ENCODE peak calls at places on chromosomes 6 and 20, in nine cellular contexts. G, J, L, C, F, I, K, D and B are unnamed samples.

GRCh38 chr20:62805711-62806382 is 1.2 kb downstream of the OGFR start:
- DNase-seq in K (no peak), L (no peak), J (peak; percentile 41), I (no peak), G (peak; percentile 41), F (no peak), D (no peak), C (no peak), B (peak; percentile 42)

GRCh38 chr6:47908271-47908670 is 126.4 kb downstream of the OPN5 start:
- DNase-seq in C (no peak), K (no peak), L (no peak), D (no peak), J (no peak), F (no peak), I (no peak), G (no peak), B (no peak)

GRCh38 chr20:63696628-63697356 is at the start of gene TNFRSF6B:
- DNase-seq in D (no peak), I (no peak), C (no peak), J (no peak), L (no peak), K (no peak), G (no peak), F (no peak), B (no peak)

GRCh38 chr6:48098923-48099322 is 12.1 kb downstream of the PTCHD4 start:
- DNase-seq in K (peak; percentile 50), J (no peak), G (no peak), C (no peak), D (no peak), I (peak; percentile 9), F (no peak), L (peak; percentile 36), B (no peak)

GRCh38 chr20:44187054-44187762 is at the start of gene JPH2:
- DNase-seq in I (peak; percentile 86), C (no peak), K (peak; percentile 81), D (no peak), J (peak; percentile 98), G (peak; percentile 62), F (peak; percentile 74), L (peak; percentile 54), B (peak; percentile 63)

GRCh38 chr6:141594874-141595273 is 537.9 kb upstream of the GJE1 start:
- DNase-seq in F (no peak), D (no peak), C (no peak), L (no peak), G (peak; percentile 7), J (peak; percentile 25), K (no peak), I (no peak), B (no peak)

GRCh38 chr6:39058471-39059147 is 10.0 kb downstream of the GLP1R start:
- DNase-seq in L (no peak), I (no peak), J (no peak), D (no peak), G (no peak), K (no peak), C (no peak), F (no peak), B (no peak)

GRCh38 chr6:104686550-104687155 is 173.1 kb downstream of the HACE1 start:
- DNase-seq in K (no peak), C (no peak), G (no peak), F (no peak), J (no peak), L (no peak), D (no peak), I (no peak), B (no peak)

GRCh38 chr6:44133003-44133931 is 5.9 kb downstream of the TMEM63B start:
- DNase-seq in C (no peak), F (peak; percentile 50), G (no peak), J (peak; percentile 57), L (peak; percentile 42), K (no peak), I (peak; percentile 74), D (peak; percentile 65), B (peak; percentile 53)

GRCh38 chr6:167660944-167661343 is 165.8 kb upstream of the AFDN start:
- DNase-seq in F (no peak), K (no peak), C (no peak), I (no peak), J (no peak), G (no peak), L (no peak), D (no peak), B (no peak)

GRCh38 chr6:127586372-127586771 is 9.4 kb downstream of the C6orf58 start:
- DNase-seq in G (no peak), L (no peak), K (no peak), F (peak; percentile 35), C (no peak), I (no peak), J (no peak), D (no peak), B (no peak)

GRCh38 chr6:139448998-139449610 is 74.7 kb upstream of the CITED2 start:
- DNase-seq in G (no peak), K (no peak), J (no peak), I (no peak), F (no peak), L (no peak), C (no peak), D (no peak), B (no peak)

GRCh38 chr20:49396230-49396629 is 86.2 kb downstream of the KCNB1 start:
- DNase-seq in I (no peak), D (no peak), F (no peak), K (no peak), L (no peak), C (no peak), J (peak; percentile 39), G (no peak), B (no peak)